ENCODE peak calls at places on chromosome 22, in ten cellular contexts. R, M, K, H, U, C, A, Y, S and X are unnamed samples. For H3K9me3, the result is how much of the 10 kb centered on the place peaks cover.

GRCh38 chr22:42172385-42173172 is 42.0 kb upstream of the CYP2D6 start:
- DNase-seq in A (no peak), U (peak), C (no peak), S (no peak), R (no peak), H (no peak), Y (no peak), K (no peak), M (no peak), X (no peak)

GRCh38 chr22:32069579-32070372 is 26.7 kb downstream of the SLC5A1 start:
- DNase-seq in S (no peak), M (no peak), U (no peak), K (no peak), A (no peak), H (no peak), Y (no peak), C (no peak), R (no peak), X (no peak)

GRCh38 chr22:40322061-40322460 is 24.2 kb upstream of the ADSL start:
- DNase-seq in U (peak), C (no peak), K (no peak), S (no peak), Y (no peak), H (no peak), M (no peak), A (no peak), R (no peak), X (no peak)

GRCh38 chr22:35538801-35539321 is 1.8 kb upstream of the RASD2 start:
- DNase-seq in M (no peak), S (peak), R (no peak), H (no peak), Y (no peak), A (no peak), K (no peak), U (no peak), C (no peak), X (peak)

GRCh38 chr22:39212721-39213376 is 31.9 kb downstream of the PDGFB start:
- DNase-seq in M (peak), H (peak), A (peak), S (no peak), U (no peak), C (no peak), Y (no peak), K (no peak), R (peak), X (no peak)

GRCh38 chr22:45757068-45757467 is 85.4 kb downstream of the ATXN10 start:
- DNase-seq in K (no peak), M (peak), A (no peak), R (no peak), Y (no peak), H (no peak), C (peak), U (peak), S (no peak), X (peak)

GRCh38 chr22:38348751-38349496 is 31.7 kb upstream of the CSNK1E start:
- DNase-seq in H (peak), U (no peak), R (peak), C (no peak), S (no peak), M (no peak), K (no peak), A (peak), Y (no peak), X (no peak)

GRCh38 chr22:25840162-25840561 is 98.2 kb downstream of the MYO18B start:
- DNase-seq in M (no peak), C (no peak), S (no peak), A (no peak), U (no peak), Y (no peak), H (no peak), K (no peak), R (peak), X (no peak)

GRCh38 chr22:41327124-41327523 is 25.8 kb downstream of the ZC3H7B start:
- DNase-seq in H (no peak), C (no peak), K (no peak), Y (no peak), M (no peak), R (peak), A (no peak), U (no peak), S (no peak), X (no peak)

GRCh38 chr22:38148252-38148651 is 33.4 kb downstream of the PLA2G6 start:
- DNase-seq in Y (no peak), A (no peak), H (peak), U (peak), K (no peak), S (no peak), C (no peak), M (no peak), R (no peak), X (no peak)

GRCh38 chr22:19443544-19444211 is 3.8 kb downstream of the C22orf39 start:
- DNase-seq in M (no peak), R (no peak), H (no peak), K (no peak), C (no peak), Y (no peak), A (no peak), S (no peak), U (no peak), X (no peak)

GRCh38 chr22:44442856-44443595 is 55.0 kb downstream of the RTL6 start:
- DNase-seq in R (peak), M (peak), U (no peak), A (no peak), S (no peak), C (no peak), Y (no peak), K (no peak), H (peak), X (no peak)

GRCh38 chr22:31144223-31144622 is 3.9 kb upstream of the PLA2G3 start:
- DNase-seq in H (no peak), M (no peak), K (no peak), S (no peak), Y (no peak), R (no peak), C (no peak), A (no peak), U (peak), X (no peak)

GRCh38 chr22:23256986-23257888 is 76.9 kb downstream of the BCR start:
- DNase-seq in S (no peak), K (no peak), R (no peak), A (peak), U (no peak), M (peak), Y (no peak), C (no peak), H (no peak), X (peak)

GRCh38 chr22:28442264-28442950 is 237.2 kb downstream of the TTC28 start:
- DNase-seq in S (peak), H (peak), R (peak), A (peak), K (peak), Y (no peak), M (peak), C (peak), U (peak), X (peak)

GRCh38 chr22:17739196-17739975 is 34.9 kb downstream of the BID start:
- DNase-seq in C (no peak), K (no peak), S (no peak), U (no peak), R (no peak), M (no peak), A (no peak), Y (no peak), H (no peak), X (no peak)

GRCh38 chr22:38137876-38138687 is 27.6 kb upstream of the BAIAP2L2 start:
- DNase-seq in R (no peak), M (no peak), K (no peak), Y (no peak), C (no peak), A (peak), S (no peak), H (peak), U (no peak), X (no peak)

GRCh38 chr22:43996981-43997265 is 27.2 kb upstream of the PARVB start:
- DNase-seq in M (no peak), K (no peak), Y (no peak), C (no peak), S (no peak), U (no peak), R (no peak), A (no peak), H (peak), X (no peak)

GRCh38 chr22:41048791-41049717 is 43.3 kb upstream of the EP300 start:
- DNase-seq in H (peak), K (no peak), C (peak), S (no peak), R (peak), A (peak), M (peak), Y (no peak), U (peak), X (peak)

GRCh38 chr22:43901976-43902643 is 10.3 kb upstream of the PNPLA5 start:
- DNase-seq in R (no peak), U (peak), M (no peak), H (no peak), K (no peak), S (no peak), C (no peak), Y (no peak), A (no peak), X (no peak)

GRCh38 chr22:27984723-27985122 is 65.7 kb upstream of the PITPNB start:
- DNase-seq in A (peak), C (no peak), S (no peak), R (no peak), K (no peak), U (no peak), Y (no peak), H (no peak), M (no peak), X (no peak)

GRCh38 chr22:25402160-25402500 is 162.3 kb upstream of the GRK3 start:
- DNase-seq in Y (no peak), C (no peak), H (no peak), A (no peak), U (no peak), R (no peak), M (no peak), K (no peak), S (no peak), X (no peak)

GRCh38 chr22:46280999-46281623 is 13.3 kb downstream of the TTC38 start:
- DNase-seq in S (no peak), M (no peak), K (no peak), H (peak), A (no peak), C (no peak), U (no peak), Y (peak), R (peak), X (no peak)

GRCh38 chr22:33883561-33883960 is 36.7 kb downstream of the LARGE1 start:
- DNase-seq in K (no peak), H (no peak), Y (no peak), U (no peak), A (no peak), S (no peak), R (no peak), M (no peak), C (no peak), X (no peak)

GRCh38 chr22:23404689-23405365 is 175.3 kb downstream of the IGLL1 start:
- DNase-seq in U (peak), M (peak), A (peak), C (peak), R (peak), H (no peak), Y (no peak), K (no peak), S (peak), X (no peak)

GRCh38 chr22:23847991-23848864 is 9.4 kb upstream of the DERL3 start:
- DNase-seq in A (no peak), Y (no peak), S (no peak), H (no peak), K (no peak), U (no peak), M (no peak), C (no peak), R (peak), X (no peak)

GRCh38 chr22:28425211-28425610 is 254.4 kb downstream of the TTC28 start:
- DNase-seq in Y (no peak), R (no peak), K (no peak), M (no peak), U (no peak), S (no peak), A (no peak), H (no peak), C (no peak), X (no peak)

GRCh38 chr22:37428649-37429586 is 1.6 kb upstream of the ELFN2 start:
- DNase-seq in Y (peak), M (no peak), R (no peak), K (peak), A (no peak), H (no peak), S (peak), U (peak), C (peak), X (peak)

GRCh38 chr22:33393432-33393831 is 335.3 kb upstream of the SYN3 start:
- DNase-seq in K (no peak), H (no peak), R (no peak), Y (no peak), U (no peak), A (no peak), S (no peak), C (no peak), M (no peak), X (no peak)

GRCh38 chr22:48717076-48717810 is 1110.4 kb downstream of the BRD1 start:
- DNase-seq in M (no peak), Y (no peak), A (no peak), H (peak), S (no peak), K (no peak), C (no peak), R (peak), U (no peak), X (no peak)
- H3K9me3 ChIP-seq in M (under half), Y (under half), A (under half), H (under half), S (under half), K (under half), C (under half), R (under half), U (half or more), X (under half)

GRCh38 chr22:48504519-48505140 is 1323.0 kb downstream of the BRD1 start:
- DNase-seq in H (no peak), Y (no peak), R (peak), A (no peak), K (no peak), U (no peak), M (no peak), S (no peak), C (no peak), X (no peak)
- H3K9me3 ChIP-seq in H (under half), Y (under half), R (under half), A (under half), K (under half), U (half or more), M (under half), S (under half), C (under half), X (under half)

GRCh38 chr22:47739216-47739615 is 976.8 kb downstream of the TBC1D22A start:
- DNase-seq in M (no peak), K (no peak), H (no peak), A (no peak), R (no peak), S (no peak), U (no peak), Y (no peak), C (no peak), X (no peak)

GRCh38 chr22:47739616-47740015 is 977.2 kb downstream of the TBC1D22A start:
- DNase-seq in M (no peak), R (no peak), H (no peak), Y (no peak), K (no peak), S (no peak), U (no peak), A (peak), C (no peak), X (no peak)

GRCh38 chr22:47740109-47740805 is 977.8 kb downstream of the TBC1D22A start:
- DNase-seq in C (no peak), A (peak), K (no peak), S (no peak), Y (no peak), M (no peak), U (no peak), H (no peak), R (no peak), X (no peak)

GRCh38 chr22:47736166-47737034 is 974.0 kb downstream of the TBC1D22A start:
- DNase-seq in C (no peak), R (no peak), M (no peak), S (no peak), Y (no peak), K (no peak), A (no peak), U (no peak), H (no peak), X (no peak)

DNA sequence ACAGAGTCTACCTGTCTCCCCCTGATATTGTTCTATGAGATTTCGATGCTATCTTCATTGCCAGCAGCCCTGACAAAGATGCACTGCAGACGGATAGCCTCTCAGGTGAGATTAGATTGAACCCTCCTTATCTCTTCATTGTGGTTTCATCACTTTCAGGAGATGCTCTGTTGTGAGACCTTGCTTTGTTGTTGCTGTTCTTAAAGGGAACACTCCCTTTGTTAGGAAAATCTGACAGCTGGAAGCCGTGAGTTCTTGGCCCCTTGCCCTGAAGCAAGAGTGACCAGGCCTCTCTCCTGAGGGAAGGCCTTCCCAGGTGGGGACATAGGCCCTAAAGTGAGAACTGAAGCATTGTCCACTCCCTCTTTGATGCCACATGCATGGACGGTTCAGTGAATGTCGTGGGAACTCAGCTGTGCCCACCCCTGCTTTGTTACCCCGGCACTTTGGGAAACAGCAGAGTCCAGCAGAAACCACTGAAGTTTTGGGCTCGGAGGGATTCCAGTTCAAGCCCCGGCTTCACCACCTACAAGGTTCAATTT is 976.1 kb downstream of the TBC1D22A start:
- DNase-seq in Y (no peak), M (no peak), C (no peak), A (no peak), U (no peak), K (no peak), H (no peak), R (no peak), S (no peak), X (no peak)
- H3K9me3 ChIP-seq in Y (under half), M (under half), C (under half), A (under half), U (half or more), K (under half), H (under half), R (under half), S (under half), X (under half)

DNA sequence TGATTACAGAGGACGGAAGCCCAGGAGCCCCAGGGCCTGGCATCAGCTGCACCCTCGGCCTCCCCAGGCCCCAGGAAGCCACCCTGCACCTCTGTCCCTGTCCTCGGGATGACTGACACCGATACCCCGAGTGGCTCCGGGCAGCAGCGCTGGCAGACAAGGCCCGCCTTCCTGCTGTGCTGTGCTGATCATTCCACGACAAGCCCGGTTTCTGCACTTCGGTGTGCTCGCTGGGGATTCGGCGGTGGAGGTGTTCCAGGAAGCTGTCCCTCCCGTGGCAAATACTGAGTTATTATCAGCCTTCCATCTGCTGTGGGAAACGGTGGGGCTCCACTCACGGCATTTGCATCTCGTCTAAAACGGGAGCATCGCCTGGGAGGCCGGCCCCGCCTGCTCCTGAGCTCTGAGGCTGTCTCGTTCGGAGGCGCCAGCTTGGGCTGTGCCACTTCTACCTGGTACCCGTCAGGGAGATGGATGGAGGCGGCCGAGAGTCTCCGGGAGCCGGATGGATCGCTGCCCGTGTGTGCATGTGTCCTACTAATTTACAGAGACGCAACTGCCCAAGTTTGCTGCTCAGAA is 506.1 kb downstream of the BRD1 start:
- DNase-seq in A (no peak), U (no peak), H (peak), S (no peak), C (no peak), R (peak), M (no peak), Y (no peak), K (no peak), X (no peak)
- H3K9me3 ChIP-seq in A (under half), U (under half), H (under half), S (under half), C (under half), R (under half), M (under half), Y (under half), K (under half), X (under half)

GRCh38 chr22:48840112-48840949 is 987.3 kb downstream of the BRD1 start:
- DNase-seq in A (no peak), Y (no peak), C (no peak), M (no peak), K (no peak), H (peak), S (no peak), U (no peak), R (peak), X (no peak)

GRCh38 chr22:48838376-48838775 is 989.3 kb downstream of the BRD1 start:
- DNase-seq in K (no peak), Y (no peak), S (no peak), R (peak), M (no peak), U (no peak), H (peak), A (peak), C (no peak), X (no peak)

GRCh38 chr22:48841881-48842582 is 985.6 kb downstream of the BRD1 start:
- DNase-seq in A (no peak), M (no peak), K (no peak), Y (no peak), R (no peak), U (no peak), C (no peak), H (no peak), S (no peak), X (no peak)

GRCh38 chr22:48836673-48837340 is 990.9 kb downstream of the BRD1 start:
- DNase-seq in H (peak), M (no peak), C (no peak), K (no peak), R (peak), S (no peak), U (no peak), A (no peak), Y (no peak), X (no peak)

DNA sequence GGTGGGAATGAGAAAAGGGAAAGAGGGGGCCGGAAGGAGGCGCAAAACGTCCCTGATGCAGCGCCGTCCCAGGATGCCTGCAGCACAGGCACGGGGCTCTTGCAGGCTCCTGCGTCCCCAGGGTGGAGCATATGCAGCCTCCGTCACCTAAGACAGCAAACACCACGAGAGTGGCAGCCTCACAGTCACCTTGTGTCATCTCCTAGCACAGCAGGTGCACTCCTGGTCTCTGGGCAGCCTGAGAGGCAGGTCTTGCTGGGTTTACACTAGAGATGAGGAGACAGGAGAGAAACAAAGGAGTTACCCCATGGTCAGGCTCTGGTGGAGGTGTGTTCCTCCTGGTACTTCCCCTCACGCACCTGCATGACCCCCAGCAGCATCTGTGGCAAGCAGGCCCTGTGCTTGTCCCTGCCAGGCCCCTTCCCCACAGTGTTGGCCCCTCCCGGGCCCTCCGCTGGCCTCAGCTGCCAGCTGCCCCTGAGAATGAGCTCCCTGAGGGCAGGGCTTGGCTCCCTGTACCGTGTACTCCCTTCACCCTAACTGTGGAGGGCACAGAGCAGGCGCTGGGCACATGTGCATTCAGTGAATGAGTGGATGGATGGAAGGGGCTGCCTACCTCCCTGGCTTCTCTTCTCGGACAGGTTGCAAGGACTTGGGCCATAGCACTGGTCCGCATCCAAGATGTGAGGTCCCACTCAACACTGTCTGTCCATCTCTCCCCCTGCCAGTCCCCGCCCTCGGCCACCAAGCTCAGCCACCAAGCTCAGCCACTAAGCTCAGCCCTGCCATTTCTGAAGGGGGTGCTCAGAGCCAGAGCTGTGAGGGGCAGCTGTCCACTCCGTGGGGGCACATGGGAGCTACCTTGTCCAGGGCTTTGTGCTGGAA is 988.6 kb downstream of the BRD1 start:
- DNase-seq in H (peak), K (no peak), U (no peak), M (no peak), R (no peak), C (no peak), Y (no peak), S (no peak), A (no peak), X (no peak)
- H3K9me3 ChIP-seq in H (under half), K (under half), U (half or more), M (under half), R (under half), C (under half), Y (under half), S (under half), A (under half), X (under half)

DNA sequence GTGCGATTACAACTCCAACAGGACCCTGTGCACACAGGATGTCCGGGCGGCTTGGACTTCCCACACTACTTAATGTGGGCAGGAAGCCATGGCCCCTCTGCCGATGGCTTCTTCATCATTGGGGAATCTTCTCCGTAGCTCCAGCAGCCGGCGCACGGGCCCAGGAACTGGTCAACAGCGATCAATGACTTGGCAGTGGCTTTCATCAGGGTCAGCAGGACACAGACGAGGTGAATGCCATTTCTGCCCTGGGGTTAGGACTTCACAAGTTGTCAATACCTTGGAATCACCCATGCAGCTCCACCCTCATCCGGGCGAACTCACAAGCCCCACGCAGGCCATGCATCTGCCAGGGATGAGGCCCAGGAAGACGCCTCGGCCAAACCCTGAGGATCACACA is 645.7 kb downstream of the BRD1 start:
- DNase-seq in C (no peak), K (no peak), R (peak), A (no peak), U (no peak), H (no peak), M (no peak), Y (no peak), S (no peak), X (no peak)
- H3K9me3 ChIP-seq in C (under half), K (under half), R (under half), A (under half), U (half or more), H (under half), M (under half), Y (under half), S (under half), X (under half)